ENCODE peak calls at places on chromosomes 2 and 18, in seven cellular contexts. Z is thyroid gland, D is mammary epithelial cell, N is mesothelial cell of epicardium, J is cardiac fibroblast, I is brain microvascular endothelial cell, C is HFF-Myc. M is an unnamed sample.

GRCh38 chr2:219198974-219199373 is 7.6 kb upstream of the ZFAND2B start:
- DNase-seq in I (no peak), N (no peak), J (no peak), C (no peak), D (no peak), Z (no peak), M (no peak)

GRCh38 chr18:62037989-62038778 is 145.4 kb upstream of the RNF152 start:
- DNase-seq in D (no peak), N (no peak), I (peak), C (no peak), Z (no peak), J (peak), M (no peak)

GRCh38 chr2:176170606-176171005 is 13.5 kb downstream of the HOXD3 start:
- DNase-seq in I (no peak), D (no peak), J (no peak), Z (no peak), C (no peak), N (no peak), M (no peak)

GRCh38 chr2:64133828-64134227 is 10.4 kb downstream of the PELI1 start:
- DNase-seq in N (no peak), J (no peak), Z (no peak), I (peak), C (no peak), D (peak), M (no peak)

GRCh38 chr18:73752546-73752945 is 395.1 kb downstream of the FBXO15 start:
- DNase-seq in I (peak), C (no peak), N (no peak), J (peak), Z (no peak), D (peak), M (no peak)

GRCh38 chr2:207223051-207223450 is 57.3 kb upstream of the KLF7 start:
- DNase-seq in N (no peak), J (no peak), Z (no peak), C (no peak), D (peak), I (peak), M (no peak)

GRCh38 chr2:224379210-224379609 is 22.7 kb downstream of the FAM124B start:
- DNase-seq in D (no peak), Z (no peak), I (no peak), J (no peak), C (no peak), N (no peak), M (no peak)

GRCh38 chr2:222547108-222547507 is 108.8 kb downstream of the FARSB start:
- DNase-seq in N (no peak), J (no peak), D (no peak), I (no peak), C (no peak), Z (no peak), M (no peak)

GRCh38 chr2:237180987-237181386 is 95.3 kb downstream of the COPS8 start:
- DNase-seq in I (no peak), D (no peak), N (no peak), Z (no peak), J (no peak), C (no peak), M (no peak)

GRCh38 chr2:23696163-23697045 is 230.5 kb downstream of the ATAD2B start:
- DNase-seq in Z (no peak), I (no peak), N (no peak), C (no peak), J (no peak), D (no peak), M (no peak)

GRCh38 chr2:118750959-118751565 is 96.4 kb downstream of the EN1 start:
- DNase-seq in I (no peak), N (no peak), J (peak), Z (no peak), C (no peak), D (peak), M (no peak)

GRCh38 chr2:78035804-78036203 is 513.6 kb upstream of the LRRTM4 start:
- DNase-seq in J (no peak), N (no peak), C (no peak), D (no peak), Z (no peak), I (no peak), M (no peak)

GRCh38 chr2:8019934-8020333 is 661.9 kb upstream of the ID2 start:
- DNase-seq in I (no peak), J (no peak), D (no peak), N (no peak), C (no peak), Z (no peak), M (no peak)

GRCh38 chr2:73886357-73886756 is 6.5 kb upstream of the ACTG2 start:
- DNase-seq in C (no peak), J (no peak), N (no peak), I (no peak), Z (no peak), D (no peak), M (no peak)

GRCh38 chr18:60471652-60472051 is 99.1 kb upstream of the MC4R start:
- DNase-seq in D (no peak), Z (no peak), N (no peak), J (no peak), C (no peak), I (peak), M (no peak)

GRCh38 chr2:145220496-145220895 is 700.6 kb upstream of the ZEB2 start:
- DNase-seq in N (no peak), J (no peak), I (no peak), C (no peak), Z (no peak), D (no peak), M (no peak)

GRCh38 chr2:109402980-109403840 is 210.6 kb downstream of the SEPTIN10 start:
- DNase-seq in D (no peak), C (no peak), Z (no peak), N (no peak), J (no peak), I (no peak), M (no peak)

GRCh38 chr2:71926860-71927756 is 220.6 kb downstream of the CYP26B1 start:
- DNase-seq in C (no peak), N (no peak), Z (peak), I (no peak), D (no peak), J (no peak), M (no peak)

GRCh38 chr2:241558532-241559488 is at the start of gene BOK:
- DNase-seq in C (peak), Z (peak), I (peak), N (no peak), J (peak), D (peak), M (no peak)

GRCh38 chr2:156435392-156435724 is 821 bp upstream of the GPD2 start:
- DNase-seq in N (no peak), C (no peak), Z (no peak), D (no peak), J (no peak), I (no peak), M (no peak)

GRCh38 chr2:156437272-156437671 is 1.1 kb downstream of the GPD2 start:
- DNase-seq in J (peak), C (no peak), D (no peak), Z (peak), N (no peak), I (no peak), M (no peak)

GRCh38 chr2:156434461-156435291 is 1.5 kb upstream of the GPD2 start:
- DNase-seq in N (no peak), D (no peak), Z (peak), C (no peak), J (peak), I (peak), M (no peak)

GRCh38 chr2:156436477-156437085 is 402 bp downstream of the GPD2 start:
- DNase-seq in N (no peak), J (peak), D (no peak), C (no peak), I (no peak), Z (peak), M (no peak)

GRCh38 chr2:156435725-156436476 is at the start of gene GPD2:
- DNase-seq in Z (peak), D (peak), N (peak), J (peak), I (peak), C (no peak), M (peak)
- TF ChIP-seq CTCF in Z (no peak), D (no peak), N (no peak), J (no peak), I (peak), C (no peak), M (peak)

GRCh38 chr2:151632993-151633592 is 101.2 kb downstream of the NEB start:
- DNase-seq in Z (no peak), N (no peak), C (peak), D (no peak), J (peak), I (no peak), M (no peak)
- TF ChIP-seq CTCF in Z (peak), N (peak), C (no peak), D (peak), J (peak), I (no peak), M (peak)

GRCh38 chr2:111134082-111134481 is 13.4 kb downstream of the BCL2L11 start:
- DNase-seq in J (no peak), I (no peak), Z (no peak), N (no peak), D (no peak), C (no peak), M (no peak)
- TF ChIP-seq CTCF in J (peak), I (no peak), Z (peak), N (peak), D (peak), C (no peak), M (peak)

DNA sequence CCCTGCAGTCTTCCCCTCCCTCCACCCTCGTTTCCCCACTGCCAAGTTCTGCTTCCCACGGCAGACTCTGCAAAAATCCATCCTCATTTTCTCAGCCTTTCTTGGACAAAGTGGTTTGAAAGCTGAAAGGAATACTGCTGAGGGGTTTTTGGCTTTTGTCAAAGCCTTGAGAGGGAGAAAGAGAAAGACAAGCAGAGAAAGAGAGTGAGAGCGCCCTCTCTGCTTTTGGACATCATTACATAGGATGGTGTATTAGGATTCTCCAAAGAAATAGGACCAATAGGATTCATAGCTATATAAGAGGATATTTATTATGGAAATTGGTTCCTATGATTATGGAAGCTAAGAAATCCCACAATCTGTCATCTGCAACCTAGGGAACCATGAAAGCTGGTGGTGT is 455.9 kb upstream of the SOX11 start:
- DNase-seq in N (no peak), J (no peak), D (no peak), Z (no peak), I (no peak), C (no peak), M (no peak)
- TF ChIP-seq CTCF in N (no peak), J (no peak), D (no peak), Z (no peak), I (peak), C (no peak), M (peak)

GRCh38 chr2:70005752-70006446 is 44.5 kb upstream of the ASPRV1 start:
- DNase-seq in N (no peak), D (no peak), J (no peak), I (no peak), Z (no peak), C (no peak), M (no peak)
- TF ChIP-seq CTCF in N (no peak), D (no peak), J (no peak), I (no peak), Z (no peak), C (no peak), M (peak)

GRCh38 chr2:99821039-99821438 is 321.4 kb downstream of the AFF3 start:
- DNase-seq in Z (no peak), N (no peak), D (no peak), I (no peak), J (peak), C (no peak), M (no peak)
- TF ChIP-seq CTCF in Z (no peak), N (no peak), D (no peak), I (no peak), J (no peak), C (no peak), M (no peak)

GRCh38 chr2:16327311-16327710 is 338.3 kb downstream of the CYRIA start:
- DNase-seq in J (no peak), C (no peak), D (no peak), N (no peak), I (no peak), Z (no peak), M (no peak)
- TF ChIP-seq CTCF in J (no peak), C (no peak), D (no peak), N (no peak), I (no peak), Z (no peak), M (no peak)

GRCh38 chr2:196435189-196435588 is 204.3 kb upstream of the CCDC150 start:
- DNase-seq in C (no peak), Z (no peak), D (no peak), N (no peak), I (no peak), J (no peak), M (no peak)

GRCh38 chr2:196433116-196433515 is 206.4 kb upstream of the CCDC150 start:
- DNase-seq in J (no peak), I (no peak), N (no peak), C (no peak), D (no peak), Z (no peak), M (no peak)

GRCh38 chr2:196431076-196431475 is 208.4 kb upstream of the CCDC150 start:
- DNase-seq in C (no peak), J (peak), D (no peak), N (no peak), I (no peak), Z (no peak), M (no peak)

GRCh38 chr2:196434217-196434616 is 205.3 kb upstream of the CCDC150 start:
- DNase-seq in N (no peak), D (no peak), J (no peak), I (no peak), C (no peak), Z (no peak), M (no peak)

GRCh38 chr2:196431957-196432356 is 207.6 kb upstream of the CCDC150 start:
- DNase-seq in Z (no peak), J (no peak), N (no peak), D (no peak), C (no peak), I (no peak), M (no peak)
- TF ChIP-seq CTCF in Z (peak), J (peak), N (no peak), D (peak), C (peak), I (peak), M (peak)